ENCODE peak calls at places on chromosomes 3 and 15, in nine cellular contexts. Y, Q, W, U, F, K, R, H and E are unnamed samples.

GRCh38 chr3:197088370-197088769 is 58.8 kb upstream of the MELTF start:
- DNase-seq in Y (no peak), Q (no peak), W (no peak), U (peak), F (no peak), K (no peak), R (no peak), H (no peak), E (no peak)

GRCh38 chr15:63872759-63873510 is 39.2 kb upstream of the HERC1 start:
- DNase-seq in Y (no peak), Q (no peak), W (no peak), U (peak), F (no peak), K (no peak), R (peak), H (no peak), E (no peak)

GRCh38 chr3:150278843-150279341 is 129.2 kb upstream of the TSC22D2 start:
- DNase-seq in Y (peak), Q (no peak), W (no peak), U (no peak), F (no peak), K (no peak), R (no peak), H (no peak), E (no peak)

GRCh38 chr3:159266779-159267178 is 464.9 kb downstream of the MFSD1 start:
- DNase-seq in Y (peak), Q (no peak), W (peak), U (peak), F (peak), K (peak), R (no peak), H (peak), E (peak)

GRCh38 chr3:183513046-183513706 is 42.3 kb downstream of the KLHL6 start:
- DNase-seq in Y (no peak), Q (no peak), W (no peak), U (no peak), F (no peak), K (no peak), R (no peak), H (no peak), E (no peak)

GRCh38 chr3:193929373-193929772 is 206.6 kb upstream of the HES1 start:
- DNase-seq in Y (no peak), Q (no peak), W (no peak), U (no peak), F (no peak), K (no peak), R (no peak), H (no peak), E (no peak)

GRCh38 chr3:154122096-154122911 is 1.1 kb downstream of the ARHGEF26 start:
- DNase-seq in Y (peak), Q (no peak), W (no peak), U (peak), F (peak), K (no peak), R (peak), H (no peak), E (no peak)

GRCh38 chr3:196563721-196564225 is 4.6 kb downstream of the WDR53 start:
- DNase-seq in Y (no peak), Q (peak), W (no peak), U (peak), F (no peak), K (peak), R (peak), H (no peak), E (peak)

GRCh38 chr15:31554261-31554660 is 227.6 kb downstream of the KLF13 start:
- DNase-seq in Y (no peak), Q (peak), W (peak), U (peak), F (no peak), K (peak), R (no peak), H (no peak), E (no peak)

GRCh38 chr15:101087172-101087769 is 164.6 kb downstream of the CHSY1 start:
- DNase-seq in Y (no peak), Q (no peak), W (no peak), U (no peak), F (no peak), K (no peak), R (no peak), H (no peak), E (no peak)

GRCh38 chr15:101089579-101090459 is 162.0 kb downstream of the CHSY1 start:
- DNase-seq in Y (no peak), Q (no peak), W (peak), U (no peak), F (no peak), K (no peak), R (no peak), H (no peak), E (no peak)

GRCh38 chr15:101090460-101090853 is 161.4 kb downstream of the CHSY1 start:
- DNase-seq in Y (no peak), Q (no peak), W (peak), U (no peak), F (no peak), K (no peak), R (no peak), H (peak), E (no peak)

GRCh38 chr15:101088311-101088710 is 163.5 kb downstream of the CHSY1 start:
- DNase-seq in Y (no peak), Q (no peak), W (no peak), U (no peak), F (no peak), K (no peak), R (no peak), H (no peak), E (no peak)

GRCh38 chr15:101088788-101089578 is 162.9 kb downstream of the CHSY1 start:
- DNase-seq in Y (peak), Q (no peak), W (peak), U (peak), F (peak), K (peak), R (peak), H (peak), E (peak)
- H2AFZ ChIP-seq in Y (peak), Q (peak), W (no peak), U (peak), F (no peak), K (peak), R (peak), H (peak), E (peak)

DNA sequence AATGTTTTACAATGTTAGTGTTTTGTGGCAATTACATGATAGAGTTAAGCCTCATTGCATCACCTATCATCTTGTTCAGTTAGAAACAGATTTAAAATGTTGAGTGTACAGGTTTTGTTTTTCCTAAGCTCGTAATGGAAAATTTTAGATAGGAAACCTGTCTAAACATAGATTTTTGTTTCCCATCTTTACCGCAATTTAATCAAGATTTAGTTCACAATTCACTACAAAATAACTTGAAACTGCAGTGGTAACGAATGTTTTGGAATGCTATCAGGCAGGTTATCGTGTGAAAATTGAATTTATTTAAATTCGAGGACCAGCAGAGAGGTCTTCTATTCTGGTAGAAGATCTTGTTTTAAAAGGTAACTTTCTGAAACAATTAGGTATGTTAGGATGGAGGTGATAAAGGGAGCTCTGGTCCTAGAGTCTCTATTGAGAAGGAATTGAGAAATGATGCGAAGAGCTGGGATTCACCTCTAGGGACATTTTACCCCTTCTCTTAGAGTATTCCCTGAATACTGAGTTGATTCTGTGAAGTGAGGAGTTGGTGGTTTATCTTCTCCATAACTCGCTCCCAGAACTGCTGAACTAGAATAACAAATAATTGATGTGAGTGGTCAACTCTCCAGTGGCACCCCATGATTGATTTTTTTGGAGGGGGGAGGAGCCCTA is 1.4 kb downstream of the DOCK3 start:
- DNase-seq in Y (no peak), Q (no peak), W (no peak), U (no peak), F (no peak), K (no peak), R (no peak), H (no peak), E (no peak)
- H3K4me3 ChIP-seq in Y (peak), Q (no peak), W (no peak), U (no peak), F (no peak), K (no peak), R (no peak), H (no peak), E (no peak)

GRCh38 chr3:53023072-53023823 is 22.6 kb downstream of the SFMBT1 start:
- DNase-seq in Y (no peak), Q (no peak), W (no peak), U (peak), F (no peak), K (no peak), R (peak), H (no peak), E (no peak)
- H2AFZ ChIP-seq in Y (no peak), Q (no peak), W (no peak), U (no peak), F (no peak), K (no peak), R (no peak), H (no peak), E (no peak)

DNA sequence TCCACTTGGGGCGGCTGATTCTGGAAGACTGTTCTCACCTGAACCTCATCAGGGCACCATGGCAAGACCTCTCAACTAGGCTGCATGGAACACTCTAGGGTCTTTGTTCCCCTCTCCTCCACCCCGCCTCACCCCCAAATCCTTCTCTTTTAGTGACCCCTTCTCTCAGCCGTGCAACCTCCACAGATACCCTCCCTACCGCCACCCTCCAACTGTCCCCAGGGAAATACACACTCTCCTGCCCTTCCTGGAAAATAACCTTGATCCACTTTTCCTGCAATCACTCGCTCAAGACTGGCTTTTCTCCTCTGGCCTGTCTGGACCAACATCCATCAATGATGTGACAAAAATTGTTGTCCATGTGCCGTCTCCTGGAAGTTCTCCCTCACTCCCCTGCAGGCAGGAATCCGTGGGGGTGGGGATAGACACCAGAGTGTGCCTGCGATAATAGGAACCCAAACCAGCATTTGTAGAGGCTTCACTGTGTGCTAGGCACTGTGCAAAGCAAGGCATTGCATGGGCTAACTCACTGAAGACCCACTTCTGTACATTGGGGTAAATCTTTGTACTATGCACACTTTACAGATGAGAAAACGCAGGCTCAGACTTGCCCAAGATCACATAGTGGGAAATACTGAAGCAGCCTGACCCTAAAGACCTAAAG is 160.1 kb upstream of the UBE2E1 start:
- DNase-seq in Y (no peak), Q (no peak), W (no peak), U (no peak), F (no peak), K (no peak), R (no peak), H (no peak), E (no peak)
- H3K4me3 ChIP-seq in Y (no peak), Q (no peak), W (no peak), U (no peak), F (no peak), K (no peak), R (no peak), H (no peak), E (no peak)

GRCh38 chr3:186871403-186871924 is 29.0 kb downstream of the ADIPOQ start:
- DNase-seq in Y (no peak), Q (no peak), W (no peak), U (peak), F (no peak), K (no peak), R (no peak), H (no peak), E (no peak)
- H2AFZ ChIP-seq in Y (no peak), Q (no peak), W (no peak), U (peak), F (no peak), K (peak), R (no peak), H (peak), E (peak)

GRCh38 chr3:189629803-189630455 is 1.3 kb upstream of the TP63 start:
- DNase-seq in Y (no peak), Q (no peak), W (peak), U (no peak), F (no peak), K (no peak), R (no peak), H (no peak), E (no peak)

GRCh38 chr3:189630667-189631372 is 369 bp upstream of the TP63 start:
- DNase-seq in Y (no peak), Q (no peak), W (no peak), U (no peak), F (no peak), K (no peak), R (no peak), H (no peak), E (no peak)

GRCh38 chr3:189631409-189631808 is 220 bp downstream of the TP63 start:
- DNase-seq in Y (no peak), Q (no peak), W (no peak), U (no peak), F (no peak), K (peak), R (no peak), H (no peak), E (no peak)

GRCh38 chr3:189631373-189631408 is at the start of gene TP63:
- DNase-seq in Y (no peak), Q (no peak), W (no peak), U (no peak), F (no peak), K (no peak), R (no peak), H (no peak), E (no peak)

DNA sequence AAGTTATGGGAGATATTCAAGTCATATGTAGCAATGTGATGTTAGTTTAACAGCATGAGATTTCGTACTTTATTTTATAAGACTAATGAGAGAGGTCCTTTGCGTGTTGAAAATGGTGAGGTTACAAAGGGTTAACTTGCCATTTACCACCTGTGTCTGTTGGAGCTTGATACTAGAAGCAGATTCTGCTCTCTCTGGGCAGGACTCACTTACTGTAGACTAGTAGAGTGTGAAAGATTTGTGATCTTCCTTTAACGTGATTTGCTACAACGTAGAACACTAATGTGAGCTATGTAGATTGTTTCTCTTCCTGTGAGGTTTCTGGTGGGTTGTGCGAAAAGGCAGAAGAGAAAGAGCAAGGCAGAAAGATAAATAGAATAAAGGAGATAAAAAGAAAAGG is 1.0 kb downstream of the TP63 start:
- DNase-seq in Y (no peak), Q (no peak), W (no peak), U (no peak), F (no peak), K (no peak), R (no peak), H (no peak), E (no peak)
- H3K4me3 ChIP-seq in Y (no peak), Q (no peak), W (no peak), U (no peak), F (no peak), K (no peak), R (no peak), H (no peak), E (no peak)